ENCODE peak calls at places on chromosomes 3 and 15, in eight cellular contexts. E is T1000, L is posterior cingulate gyrus, X is RCC 7860, K is NCI-H774, C is T47D, G is GM19239, R is psoas muscle. D is an unnamed sample.
A peak's percentile ranks its signal among the peaks of the same experiment; 100 is the strongest.

GRCh38 chr15:84937144-84937543 is 44.5 kb upstream of the PDE8A start:
- DNase-seq in E (no peak), L (no peak), X (no peak), K (peak; percentile 26), C (no peak), G (no peak), R (no peak), D (no peak)

GRCh38 chr15:51759557-51760070 is 8.2 kb downstream of the TMOD2 start:
- DNase-seq in E (no peak), L (no peak), X (no peak), K (no peak), C (no peak), G (no peak), R (no peak), D (no peak)

GRCh38 chr15:27042230-27042629 is 71.2 kb downstream of the GABRG3 start:
- DNase-seq in E (no peak), L (no peak), X (no peak), K (no peak), C (no peak), G (no peak), R (no peak), D (no peak)

GRCh38 chr3:187742351-187743171 is 2.7 kb downstream of the BCL6 start:
- DNase-seq in E (no peak), L (no peak), X (no peak), K (no peak), C (peak; percentile 47), G (no peak), R (peak; percentile 74), D (no peak)

GRCh38 chr3:184255291-184256039 is 5.9 kb downstream of the CAMK2N2 start:
- DNase-seq in E (no peak), L (no peak), X (peak; percentile 41), K (no peak), C (no peak), G (no peak), R (no peak), D (no peak)

GRCh38 chr3:34382859-34383258 is 584.4 kb downstream of the PDCD6IP start:
- DNase-seq in E (no peak), L (no peak), X (no peak), K (peak; percentile 44), C (peak; percentile 25), G (no peak), R (no peak), D (no peak)

GRCh38 chr3:99131876-99132275 is 230.4 kb upstream of the DCBLD2 start:
- DNase-seq in E (no peak), L (no peak), X (peak; percentile 50), K (no peak), C (no peak), G (no peak), R (no peak), D (no peak)

GRCh38 chr3:178386880-178387279 is 149.4 kb upstream of the KCNMB2 start:
- DNase-seq in E (no peak), L (no peak), X (no peak), K (no peak), C (no peak), G (no peak), R (no peak), D (no peak)